ENCODE peak calls at places on chromosomes 13 and 19, in four cellular contexts. R is K562, C is WTC11, A is GM12878. U is an unnamed sample.

GRCh38 chr13:43831088-43831487 is 44.3 kb upstream of the ENOX1 start:
- DNase-seq in R (no peak), C (no peak), A (no peak), U (no peak)

GRCh38 chr13:44759222-44759721 is 183.1 kb upstream of the TSC22D1 start:
- DNase-seq in R (no peak), C (no peak), A (no peak), U (no peak)

GRCh38 chr19:17812099-17812498 is 9.2 kb downstream of the INSL3 start:
- DNase-seq in A (no peak), R (no peak), C (no peak), U (no peak)

GRCh38 chr19:19056636-19057275 is 7.0 kb upstream of the SLC25A42 start:
- DNase-seq in C (no peak), R (no peak), A (no peak), U (no peak)

GRCh38 chr19:10086904-10087256 is 763 bp downstream of the SHFL start:
- DNase-seq in A (no peak), C (no peak), R (peak), U (no peak)

GRCh38 chr13:107734891-107735620 is 480.3 kb downstream of the LIG4 start:
- DNase-seq in A (no peak), R (no peak), C (no peak), U (no peak)

GRCh38 chr13:111912991-111913781 is 153.8 kb upstream of the SOX1 start:
- DNase-seq in C (peak), R (no peak), A (no peak), U (no peak)

GRCh38 chr19:11456659-11457058 is 21.2 kb downstream of the PRKCSH start:
- DNase-seq in R (no peak), A (no peak), C (no peak), U (no peak)

GRCh38 chr13:29884671-29885424 is 34.4 kb upstream of the UBL3 start:
- DNase-seq in R (no peak), A (no peak), C (no peak), U (peak)

GRCh38 chr13:27631156-27631555 is 9.5 kb downstream of the POLR1D start:
- DNase-seq in A (no peak), C (no peak), R (no peak), U (no peak)

GRCh38 chr13:100895656-100896055 is 221.1 kb upstream of the TMTC4 start:
- DNase-seq in C (no peak), A (no peak), R (no peak), U (no peak)

GRCh38 chr13:62684359-62684758 is 1268.7 kb upstream of the PCDH20 start:
- DNase-seq in C (no peak), R (no peak), A (no peak), U (no peak)

GRCh38 chr13:80131204-80131603 is 209.7 kb downstream of the SPRY2 start:
- DNase-seq in C (peak), R (no peak), A (no peak), U (no peak)

GRCh38 chr13:75541287-75541686 is 3.6 kb upstream of the COMMD6 start:
- DNase-seq in A (no peak), R (no peak), C (no peak), U (no peak)

GRCh38 chr19:39825531-39826076 is 8.4 kb downstream of the DYRK1B start:
- DNase-seq in C (no peak), R (no peak), A (no peak), U (no peak)

GRCh38 chr19:31392514-31392913 is 43.3 kb upstream of the TSHZ3 start:
- DNase-seq in A (no peak), C (no peak), R (no peak), U (no peak)

GRCh38 chr13:21987793-21988192 is 316.9 kb downstream of the FGF9 start:
- DNase-seq in C (no peak), A (no peak), R (peak), U (no peak)

GRCh38 chr19:35299523-35300339 is 7.8 kb downstream of the MAG start:
- DNase-seq in C (peak), A (no peak), R (peak), U (no peak)

GRCh38 chr13:110341445-110342247 is 34.6 kb downstream of the COL4A2 start:
- DNase-seq in C (no peak), A (no peak), R (no peak), U (no peak)

GRCh38 chr13:50187352-50188029 is 172.2 kb downstream of the KCNRG start:
- DNase-seq in R (no peak), C (no peak), A (no peak), U (peak)

GRCh38 chr19:17206736-17207581 is 8.2 kb upstream of the USE1 start:
- DNase-seq in A (no peak), C (no peak), R (no peak), U (no peak)

GRCh38 chr19:35063940-35064818 is 22.7 kb downstream of the HPN start:
- DNase-seq in A (no peak), R (no peak), C (no peak), U (no peak)

GRCh38 chr13:113109151-113110047 is 3.8 kb downstream of the F7 start:
- DNase-seq in R (no peak), A (no peak), C (peak), U (no peak)

GRCh38 chr19:38175422-38175821 is 48.6 kb downstream of the DPF1 start:
- DNase-seq in C (no peak), R (no peak), A (no peak), U (no peak)

GRCh38 chr13:90336507-90336906 is 1011.0 kb upstream of the MIR17HG start:
- DNase-seq in R (no peak), A (no peak), C (no peak), U (no peak)

GRCh38 chr19:17303167-17303939 is at the start of gene ABHD8:
- DNase-seq in A (peak), R (peak), C (peak), U (peak)

GRCh38 chr13:109779876-109780516 is 6.4 kb downstream of the IRS2 start:
- DNase-seq in R (no peak), C (no peak), A (no peak), U (no peak)

GRCh38 chr13:112702983-112703379 is 13.1 kb downstream of the ATP11A start:
- DNase-seq in C (peak), R (no peak), A (no peak), U (no peak)

GRCh38 chr13:106072014-106072413 is 463.4 kb downstream of the EFNB2 start:
- DNase-seq in A (no peak), R (no peak), C (no peak), U (no peak)

GRCh38 chr19:49481020-49481683 is 6.3 kb upstream of the RPL13A start:
- DNase-seq in C (no peak), R (no peak), A (no peak), U (no peak)

GRCh38 chr13:22561581-22561980 is 619.2 kb upstream of the SGCG start:
- DNase-seq in R (no peak), C (no peak), A (no peak), U (no peak)

GRCh38 chr13:34419025-34419424 is 523.0 kb upstream of the NBEA start:
- DNase-seq in C (no peak), A (no peak), R (no peak), U (no peak)

GRCh38 chr19:49924004-49924880 is 4.8 kb upstream of the ATF5 start:
- DNase-seq in R (peak), C (peak), A (peak), U (no peak)

GRCh38 chr19:19120308-19121156 is 17.7 kb downstream of the TMEM161A start:
- DNase-seq in R (peak), C (peak), A (no peak), U (peak)

GRCh38 chr19:31378404-31378803 is 29.2 kb upstream of the TSHZ3 start:
- DNase-seq in R (no peak), C (no peak), A (no peak), U (peak)

GRCh38 chr13:49608932-49609331 is 19.4 kb upstream of the ARL11 start:
- DNase-seq in A (no peak), R (no peak), C (no peak), U (no peak)

GRCh38 chr13:113466321-113466836 is 13.1 kb upstream of the ADPRHL1 start:
- DNase-seq in A (no peak), R (no peak), C (no peak), U (no peak)

GRCh38 chr19:39141929-39142328 is 16.3 kb downstream of the PAK4 start:
- DNase-seq in C (no peak), A (no peak), R (no peak), U (no peak)

GRCh38 chr13:60431108-60431700 is 34.2 kb downstream of the TDRD3 start:
- DNase-seq in A (peak), R (peak), C (no peak), U (peak)

GRCh38 chr13:24493356-24493755 is 19.2 kb downstream of the PARP4 start:
- DNase-seq in A (no peak), C (no peak), R (no peak), U (no peak)
- TF ChIP-seq TCF7 in A (no peak), C (no peak), R (no peak), U (no peak)

GRCh38 chr13:20230913-20231838 is 943 bp downstream of the GJB6 start:
- DNase-seq in C (peak), R (no peak), A (no peak), U (no peak)

GRCh38 chr13:20227288-20227687 is 4.8 kb downstream of the GJB6 start:
- DNase-seq in A (no peak), R (no peak), C (no peak), U (no peak)

GRCh38 chr13:20232556-20233277 is 598 bp upstream of the GJB6 start:
- DNase-seq in A (no peak), R (no peak), C (no peak), U (no peak)

GRCh38 chr13:20231839-20232555 is at the start of gene GJB6:
- DNase-seq in C (peak), A (no peak), R (no peak), U (no peak)

DNA sequence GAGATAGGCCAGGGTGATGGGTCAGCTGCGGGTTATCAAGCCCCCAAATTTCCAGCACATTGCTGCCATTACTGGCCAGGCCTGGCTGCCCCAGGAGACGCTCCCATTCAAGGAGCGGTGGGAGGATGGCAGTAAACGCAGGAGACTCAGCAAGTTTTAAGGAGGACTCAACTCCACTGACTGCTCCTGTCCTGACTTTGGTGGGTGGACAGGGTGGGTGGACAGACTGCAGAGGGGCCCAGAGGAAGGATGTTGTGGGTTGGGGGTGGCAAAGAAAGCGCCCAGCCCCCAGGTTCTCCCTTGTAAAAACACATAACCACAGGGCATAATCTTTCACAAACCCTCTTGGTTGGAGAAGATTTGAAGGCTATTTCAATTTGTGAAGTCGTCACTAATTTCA is 4.4 kb downstream of the GJB6 start:
- DNase-seq in A (no peak), R (no peak), C (no peak), U (no peak)
- TF ChIP-seq TCF7 in A (no peak), R (no peak), C (no peak), U (no peak)

DNA sequence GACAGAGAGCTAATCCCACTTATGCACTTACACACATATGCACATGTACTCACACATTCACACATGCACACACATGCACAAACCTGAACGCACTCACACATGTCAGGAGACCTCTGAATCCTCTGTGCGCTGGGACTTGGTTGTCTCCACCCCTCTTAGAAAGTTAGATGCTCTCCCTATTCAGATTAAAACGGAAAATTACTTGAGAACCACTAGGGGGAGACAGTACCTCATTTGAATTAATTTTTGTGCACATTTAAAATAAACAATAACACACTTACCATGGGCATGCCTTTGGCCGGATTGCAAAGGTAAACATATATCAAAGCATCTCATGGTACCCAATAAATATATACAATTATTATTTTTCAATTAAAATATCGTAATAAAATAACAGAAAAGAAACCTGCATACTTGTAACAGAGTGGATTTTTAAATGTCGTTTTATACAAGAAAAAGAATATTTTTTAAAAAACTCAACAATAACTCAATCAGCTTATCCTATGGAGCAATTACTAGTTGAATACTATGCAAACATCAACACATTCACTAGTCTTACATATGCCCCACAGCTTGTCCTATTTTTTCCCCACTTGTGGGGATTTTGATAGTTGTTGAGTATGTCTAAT is 9.5 kb upstream of the LILRB4 start:
- DNase-seq in R (peak), A (no peak), C (no peak), U (peak)
- TF ChIP-seq TCF7 in R (no peak), A (no peak), C (no peak), U (no peak)

DNA sequence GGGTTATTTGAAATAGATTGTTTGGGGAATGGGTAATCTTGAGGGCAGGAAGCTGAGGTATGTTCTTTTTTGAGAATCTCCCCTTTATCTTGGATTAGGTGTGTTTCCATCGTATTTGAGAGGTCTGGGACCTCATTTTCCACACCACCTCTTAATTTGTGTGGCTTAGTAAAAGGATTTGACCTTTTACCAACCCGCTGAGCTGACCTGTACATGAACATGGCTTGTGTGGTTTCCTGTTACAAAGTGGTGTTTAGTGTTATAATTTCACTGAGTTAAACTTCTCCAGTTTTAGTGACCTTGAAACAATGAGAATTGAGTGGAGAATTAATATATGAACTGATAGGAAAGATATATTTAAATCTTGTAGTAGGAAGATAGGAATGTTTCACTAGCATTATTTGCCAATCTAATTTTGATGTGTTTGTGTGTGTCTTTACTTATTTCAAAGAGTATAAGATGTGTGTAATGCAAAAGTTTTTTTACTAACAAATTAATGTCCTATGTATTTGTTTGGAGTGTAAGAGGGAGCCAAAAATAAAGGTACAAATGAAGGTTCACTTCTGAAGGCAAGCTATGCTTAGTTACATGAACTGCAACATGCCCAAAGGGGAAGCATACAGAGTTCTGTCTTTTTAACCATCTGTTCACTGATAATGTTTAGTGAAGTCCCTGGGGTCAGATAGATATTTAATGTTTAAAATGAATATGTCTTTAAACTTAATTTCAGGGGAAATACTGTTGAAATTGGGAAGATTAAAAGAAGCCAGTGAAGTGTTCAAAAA is 17.1 kb downstream of the NAA16 start:
- DNase-seq in A (no peak), C (no peak), R (no peak), U (no peak)
- TF ChIP-seq TCF7 in A (no peak), C (no peak), R (no peak), U (no peak)

DNA sequence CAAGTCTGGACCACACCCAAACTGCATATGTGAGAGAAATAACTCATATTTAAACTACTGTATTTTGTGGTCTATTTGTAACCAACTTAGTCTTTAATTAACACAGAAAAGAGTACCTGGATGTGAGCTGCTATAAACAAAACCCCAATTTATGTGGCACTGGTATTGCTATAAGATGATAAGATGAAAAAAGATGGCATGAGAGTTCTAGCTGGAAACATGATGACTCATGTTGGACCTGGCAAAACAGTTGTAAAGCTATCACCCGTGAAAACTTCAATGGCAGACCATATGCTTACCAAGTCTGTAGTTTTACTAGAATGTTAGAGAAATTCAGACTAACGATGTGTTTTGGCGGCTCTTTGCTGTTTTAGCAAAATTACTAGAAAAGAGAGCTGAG is 69.6 kb upstream of the PCDH9 start:
- DNase-seq in C (no peak), A (no peak), R (no peak), U (no peak)
- TF ChIP-seq TCF7 in C (no peak), A (no peak), R (no peak), U (no peak)

GRCh38 chr19:29524201-29524911 is 1.4 kb upstream of the VSTM2B start:
- DNase-seq in R (no peak), C (peak), A (no peak), U (no peak)
- TF ChIP-seq TCF7 in R (no peak), C (no peak), A (no peak), U (no peak)

DNA sequence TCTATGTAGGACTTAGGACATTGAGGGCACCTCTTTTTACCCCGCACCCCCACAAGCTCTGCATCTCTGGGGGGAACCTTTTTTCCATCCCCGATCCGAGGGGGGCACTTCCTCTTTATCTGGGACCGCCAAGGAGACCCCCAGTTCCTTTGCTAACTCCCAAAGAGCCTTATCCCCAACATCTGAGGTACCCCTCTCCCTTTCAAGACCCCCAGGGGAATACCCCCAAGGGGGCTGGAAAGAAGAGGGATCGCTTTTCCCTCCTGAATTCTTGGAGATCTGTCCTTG is 1.1 kb downstream of the TNFSF9 start:
- DNase-seq in R (no peak), C (no peak), A (no peak), U (no peak)
- TF ChIP-seq TCF7 in R (no peak), C (no peak), A (no peak), U (no peak)